ENCODE peak calls at places on chromosomes 6 and 20, in five cellular contexts. N is lung, F is lower lobe of right lung, U is adrenal gland, I is body of pancreas. O is an unnamed sample.

GRCh38 chr6:134235937-134236751 is 81.8 kb downstream of the SGK1 start:
- DNase-seq in N (no peak), F (no peak), U (no peak), I (no peak), O (no peak)

GRCh38 chr20:58086763-58087566 is 141.5 kb downstream of the ANKRD60 start:
- DNase-seq in N (no peak), F (no peak), U (peak; percentile 59), I (peak; percentile 24), O (peak; percentile 64)

GRCh38 chr20:62064788-62065668 is 653 bp downstream of the TAF4 start:
- DNase-seq in N (no peak), F (no peak), U (no peak), I (peak; percentile 46), O (no peak)

GRCh38 chr20:57398231-57398821 is 7.1 kb downstream of the RBM38 start:
- DNase-seq in N (no peak), F (peak; percentile 68), U (peak; percentile 62), I (peak; percentile 67), O (peak; percentile 89)

GRCh38 chr20:47204008-47204745 is 152.3 kb downstream of the ZMYND8 start:
- DNase-seq in N (no peak), F (no peak), U (no peak), I (no peak), O (no peak)

GRCh38 chr20:53084408-53084997 is 112.3 kb downstream of the TSHZ2 start:
- DNase-seq in N (no peak), F (no peak), U (no peak), I (no peak), O (no peak)

GRCh38 chr20:43124261-43124660 is 65.4 kb downstream of the PTPRT start:
- DNase-seq in N (no peak), F (no peak), U (no peak), I (no peak), O (no peak)

GRCh38 chr6:165762876-165763275 is 99.8 kb upstream of the PDE10A start:
- DNase-seq in N (no peak), F (no peak), U (no peak), I (no peak), O (no peak)

GRCh38 chr6:51928320-51928719 is 159.1 kb downstream of the PKHD1 start:
- DNase-seq in N (no peak), F (no peak), U (no peak), I (no peak), O (no peak)

GRCh38 chr20:10641467-10641866 is 32.3 kb downstream of the JAG1 start:
- DNase-seq in N (no peak), F (no peak), U (no peak), I (no peak), O (no peak)

GRCh38 chr6:129707882-129708495 is 2.0 kb downstream of the ARHGAP18 start:
- DNase-seq in N (no peak), F (no peak), U (no peak), I (no peak), O (no peak)
- H3K4me3 ChIP-seq in N (peak overlapping the region; percentile 55), F (peak overlapping the region; percentile 67), U (peak overlapping the region; percentile 70), I (no peak overlapping the region), O (no peak overlapping the region)

GRCh38 chr20:31587545-31588389 is 17.3 kb upstream of the ID1 start:
- DNase-seq in N (no peak), F (peak; percentile 65), U (no peak), I (peak; percentile 49), O (no peak)
- H3K4me3 ChIP-seq in N (peak overlapping the region; percentile 44), F (peak overlapping the region; percentile 56), U (peak overlapping the region; percentile 51), I (no peak overlapping the region), O (peak overlapping the region; percentile 37)

GRCh38 chr6:24718449-24719124 is 367 bp downstream of the C6orf62 start:
- DNase-seq in N (no peak), F (no peak), U (no peak), I (no peak), O (no peak)
- H3K4me3 ChIP-seq in N (peak overlapping the region; percentile 8), F (peak overlapping the region; percentile 87), U (peak overlapping the region; percentile 96), I (peak overlapping the region; percentile 84), O (peak overlapping the region; percentile 93)

GRCh38 chr6:33592595-33593413 is 12.7 kb upstream of the BAK1 start:
- DNase-seq in N (no peak), F (peak; percentile 62), U (no peak), I (peak; percentile 30), O (no peak)
- H3K4me3 ChIP-seq in N (no peak overlapping the region), F (peak overlapping the region; percentile 30), U (no peak overlapping the region), I (no peak overlapping the region), O (no peak overlapping the region)

GRCh38 chr6:71421611-71422010 is 133.0 kb downstream of the OGFRL1 start:
- DNase-seq in N (no peak), F (no peak), U (no peak), I (no peak), O (no peak)

GRCh38 chr6:71419217-71419953 is 130.8 kb downstream of the OGFRL1 start:
- DNase-seq in N (no peak), F (no peak), U (no peak), I (peak; percentile 29), O (no peak)

GRCh38 chr6:71419954-71420692 is 131.5 kb downstream of the OGFRL1 start:
- DNase-seq in N (peak; percentile 41), F (peak; percentile 70), U (peak; percentile 64), I (peak; percentile 71), O (no peak)

GRCh38 chr6:71420693-71421328 is 132.2 kb downstream of the OGFRL1 start:
- DNase-seq in N (peak; percentile 96), F (peak; percentile 95), U (peak; percentile 98), I (peak; percentile 98), O (no peak)
- H3K4me3 ChIP-seq in N (peak overlapping the region; percentile 88), F (peak overlapping the region; percentile 81), U (peak overlapping the region; percentile 76), I (peak overlapping the region; percentile 41), O (no peak overlapping the region)

GRCh38 chr6:130434174-130434873 is 68.5 kb downstream of the TMEM200A start:
- DNase-seq in N (no peak), F (no peak), U (no peak), I (no peak), O (no peak)
- H3K4me3 ChIP-seq in N (no peak overlapping the region), F (no peak overlapping the region), U (no peak overlapping the region), I (no peak overlapping the region), O (no peak overlapping the region)

GRCh38 chr20:25538838-25539665 is 46.3 kb downstream of the NINL start:
- DNase-seq in N (no peak), F (no peak), U (peak; percentile 67), I (peak; percentile 23), O (no peak)
- H3K4me3 ChIP-seq in N (no peak overlapping the region), F (peak overlapping the region; percentile 39), U (peak overlapping the region; percentile 46), I (no peak overlapping the region), O (no peak overlapping the region)

DNA sequence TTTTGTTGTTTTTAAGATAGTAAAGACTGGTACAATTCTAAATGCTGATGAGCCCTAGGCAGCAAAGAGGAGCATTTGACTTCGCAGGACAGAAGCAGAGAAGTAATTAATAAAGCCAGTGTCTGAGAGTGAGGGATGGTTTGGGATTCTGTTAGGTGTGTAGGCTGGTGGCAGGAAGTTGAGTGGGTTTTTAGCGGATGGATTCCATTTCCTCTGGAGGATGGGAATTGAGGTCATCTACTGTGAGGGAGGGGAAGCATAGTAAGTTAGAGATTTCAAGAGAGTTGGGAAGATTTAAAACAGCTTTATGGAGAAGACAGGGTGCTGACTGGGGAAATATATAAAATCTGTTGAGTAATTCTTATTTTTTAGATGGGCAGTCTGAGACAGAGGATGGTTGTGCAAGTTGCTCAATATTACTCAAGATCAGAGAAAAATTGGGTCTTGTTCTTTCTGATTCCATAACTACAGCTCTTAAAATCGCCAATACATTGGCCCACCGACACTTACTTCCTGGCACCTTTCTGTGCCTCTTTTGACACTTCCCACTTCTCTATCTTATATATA is 48.8 kb downstream of the PRL start:
- DNase-seq in N (no peak), F (no peak), U (no peak), I (no peak), O (peak; percentile 38)
- H3K4me3 ChIP-seq in N (no peak overlapping the region), F (no peak overlapping the region), U (no peak overlapping the region), I (no peak overlapping the region), O (no peak overlapping the region)